ENCODE peak calls at places on chromosomes 7 and 10, in six cellular contexts. One of them, this sample, is unnamed.

GRCh38 chr7:55423277-55423711 is 58.2 kb downstream of the LANCL2 start:
- DNase-seq in gastrocnemius medialis: no peak
- DNase-seq in ovary: no peak
- DNase-seq in astrocyte: peak; percentile 47
- DNase-seq in heart right ventricle: no peak
- DNase-seq in upper lobe of right lung: no peak
- DNase-seq in this sample: no peak

GRCh38 chr10:103890194-103890658 is 27.8 kb downstream of the STN1 start:
- DNase-seq in heart right ventricle: no peak
- DNase-seq in ovary: no peak
- DNase-seq in gastrocnemius medialis: no peak
- DNase-seq in astrocyte: no peak
- DNase-seq in upper lobe of right lung: peak; percentile 69
- DNase-seq in this sample: peak; percentile 83

GRCh38 chr7:107993879-107994278 is 9.1 kb downstream of the LAMB1 start:
- DNase-seq in heart right ventricle: no peak
- DNase-seq in astrocyte: peak; percentile 49
- DNase-seq in ovary: no peak
- DNase-seq in gastrocnemius medialis: no peak
- DNase-seq in upper lobe of right lung: no peak
- DNase-seq in this sample: no peak

GRCh38 chr7:4233146-4233545 is 448.9 kb upstream of the FOXK1 start:
- DNase-seq in upper lobe of right lung: no peak
- DNase-seq in astrocyte: no peak
- DNase-seq in heart right ventricle: no peak
- DNase-seq in ovary: no peak
- DNase-seq in gastrocnemius medialis: no peak
- DNase-seq in this sample: no peak

GRCh38 chr10:1255166-1255565 is 199.0 kb downstream of the WDR37 start:
- DNase-seq in ovary: no peak
- DNase-seq in upper lobe of right lung: no peak
- DNase-seq in heart right ventricle: no peak
- DNase-seq in astrocyte: no peak
- DNase-seq in gastrocnemius medialis: no peak
- DNase-seq in this sample: no peak

GRCh38 chr10:99917963-99918825 is 91.6 kb downstream of the DNMBP start:
- DNase-seq in ovary: peak; percentile 67
- DNase-seq in heart right ventricle: no peak
- DNase-seq in gastrocnemius medialis: no peak
- DNase-seq in astrocyte: peak; percentile 66
- DNase-seq in upper lobe of right lung: peak; percentile 66
- DNase-seq in this sample: no peak

GRCh38 chr7:117872565-117873055 is 631 bp downstream of the CTTNBP2 start:
- DNase-seq in astrocyte: no peak
- DNase-seq in gastrocnemius medialis: no peak
- DNase-seq in heart right ventricle: peak; percentile 18
- DNase-seq in upper lobe of right lung: no peak
- DNase-seq in ovary: no peak
- DNase-seq in this sample: no peak

GRCh38 chr10:133377818-133378250 is 1.2 kb upstream of the PAOX start:
- DNase-seq in gastrocnemius medialis: no peak
- DNase-seq in ovary: no peak
- DNase-seq in heart right ventricle: no peak
- DNase-seq in astrocyte: no peak
- DNase-seq in upper lobe of right lung: no peak
- DNase-seq in this sample: no peak

GRCh38 chr7:34928052-34928451 is 109.2 kb downstream of the DPY19L1 start:
- DNase-seq in upper lobe of right lung: peak; percentile 78
- DNase-seq in ovary: no peak
- DNase-seq in heart right ventricle: peak; percentile 49
- DNase-seq in gastrocnemius medialis: no peak
- DNase-seq in astrocyte: no peak
- DNase-seq in this sample: peak; percentile 64

GRCh38 chr10:23363788-23364135 is 19.2 kb upstream of the C10orf67 start:
- DNase-seq in astrocyte: no peak
- DNase-seq in gastrocnemius medialis: no peak
- DNase-seq in upper lobe of right lung: no peak
- DNase-seq in heart right ventricle: no peak
- DNase-seq in ovary: no peak
- DNase-seq in this sample: no peak
- H3K4me3 ChIP-seq in astrocyte: no peak overlapping the region
- H3K4me3 ChIP-seq in gastrocnemius medialis: no peak overlapping the region
- H3K4me3 ChIP-seq in upper lobe of right lung: no peak overlapping the region
- H3K4me3 ChIP-seq in heart right ventricle: no peak overlapping the region
- H3K4me3 ChIP-seq in ovary: no peak overlapping the region
- H3K4me3 ChIP-seq in this sample: no peak overlapping the region

GRCh38 chr7:39621784-39622411 is 1.5 kb upstream of the RALA start:
- DNase-seq in astrocyte: peak; percentile 50
- DNase-seq in upper lobe of right lung: no peak
- DNase-seq in ovary: no peak
- DNase-seq in gastrocnemius medialis: no peak
- DNase-seq in heart right ventricle: no peak
- DNase-seq in this sample: no peak

GRCh38 chr7:39617010-39617409 is 6.4 kb upstream of the RALA start:
- DNase-seq in ovary: no peak
- DNase-seq in gastrocnemius medialis: no peak
- DNase-seq in heart right ventricle: no peak
- DNase-seq in astrocyte: peak; percentile 66
- DNase-seq in upper lobe of right lung: no peak
- DNase-seq in this sample: no peak

GRCh38 chr7:39616138-39616537 is 7.2 kb upstream of the RALA start:
- DNase-seq in gastrocnemius medialis: no peak
- DNase-seq in upper lobe of right lung: no peak
- DNase-seq in heart right ventricle: no peak
- DNase-seq in ovary: no peak
- DNase-seq in astrocyte: peak; percentile 68
- DNase-seq in this sample: no peak

GRCh38 chr7:39621261-39621660 is 2.1 kb upstream of the RALA start:
- DNase-seq in ovary: no peak
- DNase-seq in heart right ventricle: no peak
- DNase-seq in upper lobe of right lung: no peak
- DNase-seq in astrocyte: peak; percentile 97
- DNase-seq in gastrocnemius medialis: no peak
- DNase-seq in this sample: no peak

GRCh38 chr7:39618868-39619267 is 4.5 kb upstream of the RALA start:
- DNase-seq in ovary: no peak
- DNase-seq in upper lobe of right lung: no peak
- DNase-seq in gastrocnemius medialis: no peak
- DNase-seq in heart right ventricle: no peak
- DNase-seq in astrocyte: no peak
- DNase-seq in this sample: no peak
- H3K27me3 ChIP-seq in ovary: no peaks in the 10 kb centered on the region
- H3K27me3 ChIP-seq in upper lobe of right lung: no peaks in the 10 kb centered on the region
- H3K27me3 ChIP-seq in gastrocnemius medialis: peaks cover 1% of the 10 kb centered on the region
- H3K27me3 ChIP-seq in heart right ventricle: no peaks in the 10 kb centered on the region
- H3K27me3 ChIP-seq in astrocyte: no peaks in the 10 kb centered on the region
- H3K27me3 ChIP-seq in this sample: no peaks in the 10 kb centered on the region

DNA sequence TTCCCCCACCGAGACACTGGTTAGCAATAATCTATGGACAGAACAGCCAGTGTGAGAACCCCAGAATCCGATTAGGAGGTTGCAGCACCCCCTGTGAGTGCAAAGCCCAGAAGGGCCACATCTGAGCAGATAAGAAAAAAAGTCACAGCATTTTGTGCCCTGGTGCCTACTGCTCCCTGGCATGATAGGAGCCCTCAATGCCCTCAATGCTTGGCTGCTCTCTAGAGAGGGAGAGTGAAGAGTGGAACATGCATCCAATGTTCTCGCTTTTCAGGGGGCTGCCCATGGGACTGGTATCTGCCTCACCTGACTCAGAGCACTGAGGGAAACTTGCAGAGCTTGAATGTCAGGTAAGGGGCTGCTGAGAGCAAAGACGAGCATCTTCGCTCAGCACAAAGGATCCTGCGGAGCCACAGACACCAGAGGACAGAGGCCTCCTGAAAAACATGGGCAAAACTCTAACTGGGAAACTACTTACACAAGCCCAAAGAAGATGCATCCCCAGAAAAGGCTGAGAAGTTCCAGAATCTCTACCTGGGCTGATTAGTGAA is 98.0 kb upstream of the FAM20C start:
- DNase-seq in gastrocnemius medialis: no peak
- DNase-seq in upper lobe of right lung: no peak
- DNase-seq in heart right ventricle: no peak
- DNase-seq in ovary: no peak
- DNase-seq in astrocyte: no peak
- DNase-seq in this sample: no peak
- H3K27ac ChIP-seq in gastrocnemius medialis: no peak overlapping the region
- H3K27ac ChIP-seq in upper lobe of right lung: no peak overlapping the region
- H3K27ac ChIP-seq in heart right ventricle: no peak overlapping the region
- H3K27ac ChIP-seq in ovary: no peak overlapping the region
- H3K27ac ChIP-seq in astrocyte: peak overlapping the region; percentile 77
- H3K27ac ChIP-seq in this sample: no peak overlapping the region

DNA sequence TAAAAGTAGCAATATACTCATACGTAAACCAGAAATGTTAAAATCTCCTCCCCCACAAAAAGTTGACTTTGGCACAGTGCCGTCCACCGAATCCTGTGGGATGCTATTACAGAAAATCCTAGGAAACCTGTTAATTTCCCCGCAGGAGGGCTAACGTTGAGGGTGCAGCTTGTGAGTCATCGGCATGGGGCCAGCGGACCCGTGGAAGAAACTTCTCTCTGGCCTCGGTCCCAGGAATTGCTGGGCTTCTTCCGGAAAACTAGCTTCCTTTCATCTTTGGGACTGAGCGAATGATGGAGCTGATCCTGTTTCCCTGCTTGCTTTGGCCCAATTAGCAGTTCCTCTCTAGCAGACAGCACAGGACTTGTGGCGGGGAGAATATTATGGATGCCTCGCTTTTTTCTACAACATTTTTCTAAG is 13.4 kb downstream of the CRYGN start:
- DNase-seq in astrocyte: peak; percentile 97
- DNase-seq in gastrocnemius medialis: peak; percentile 41
- DNase-seq in upper lobe of right lung: no peak
- DNase-seq in ovary: peak; percentile 87
- DNase-seq in heart right ventricle: peak; percentile 55
- DNase-seq in this sample: peak; percentile 73
- H3K4me3 ChIP-seq in astrocyte: no peak overlapping the region
- H3K4me3 ChIP-seq in gastrocnemius medialis: no peak overlapping the region
- H3K4me3 ChIP-seq in upper lobe of right lung: no peak overlapping the region
- H3K4me3 ChIP-seq in ovary: no peak overlapping the region
- H3K4me3 ChIP-seq in heart right ventricle: peak overlapping the region; percentile 10
- H3K4me3 ChIP-seq in this sample: no peak overlapping the region